ENCODE peak calls at places on chromosomes 1 and 21, in four cellular contexts. W is lower leg skin, F is psoas muscle, R is GM04504. A is an unnamed sample.

GRCh38 chr1:150764617-150765090 is 924 bp downstream of the CTSS start:
- DNase-seq in W (no peak), F (no peak), R (peak), A (no peak)

GRCh38 chr1:188017921-188018320 is 1189.2 kb downstream of the PLA2G4A start:
- DNase-seq in R (no peak), F (no peak), W (no peak), A (no peak)

GRCh38 chr1:85612704-85613361 is 32.3 kb downstream of the CCN1 start:
- DNase-seq in R (peak), W (no peak), F (no peak), A (no peak)

GRCh38 chr1:119367332-119368124 is 1.1 kb upstream of the HAO2 start:
- DNase-seq in R (peak), W (no peak), F (no peak), A (no peak)

GRCh38 chr1:59917026-59917784 is 9.4 kb downstream of the CYP2J2 start:
- DNase-seq in R (no peak), W (no peak), F (no peak), A (no peak)

GRCh38 chr1:60695633-60696032 is 386.7 kb upstream of the NFIA start:
- DNase-seq in R (no peak), F (no peak), W (no peak), A (no peak)

GRCh38 chr1:94883688-94884087 is 43.2 kb downstream of the CNN3 start:
- DNase-seq in W (no peak), F (no peak), R (no peak), A (peak)

GRCh38 chr21:15058718-15059316 is 6.0 kb downstream of the NRIP1 start:
- DNase-seq in W (no peak), F (no peak), R (no peak), A (no peak)

GRCh38 chr1:109156916-109157385 is 43.0 kb downstream of the ELAPOR1 start:
- DNase-seq in R (no peak), W (no peak), F (no peak), A (no peak)

GRCh38 chr1:18948913-18949688 is 7.4 kb downstream of the IFFO2 start:
- DNase-seq in F (peak), R (peak), W (peak), A (peak)

GRCh38 chr1:223776075-223776814 is 63.9 kb downstream of the CAPN2 start:
- DNase-seq in F (no peak), R (peak), W (no peak), A (no peak)

GRCh38 chr1:197725044-197725443 is 50.2 kb downstream of the DENND1B start:
- DNase-seq in R (no peak), F (no peak), W (no peak), A (no peak)

GRCh38 chr21:44259082-44259705 is 2.5 kb downstream of the DNMT3L start:
- DNase-seq in W (no peak), F (peak), R (no peak), A (no peak)

GRCh38 chr1:43039228-43040055 is 80.8 kb upstream of the SLC2A1 start:
- DNase-seq in F (no peak), W (no peak), R (no peak), A (no peak)

GRCh38 chr1:219651993-219652392 is 39.1 kb upstream of the ZC3H11B start:
- DNase-seq in W (no peak), R (no peak), F (no peak), A (no peak)

GRCh38 chr1:202116287-202116686 is 6.4 kb upstream of the GPR37L1 start:
- DNase-seq in W (no peak), R (no peak), F (no peak), A (no peak)

GRCh38 chr1:212593696-212594335 is 14.7 kb upstream of the ATF3 start:
- DNase-seq in F (no peak), R (no peak), W (no peak), A (no peak)

GRCh38 chr1:46611691-46612221 is 4.9 kb downstream of the MOB3C start:
- DNase-seq in R (no peak), F (peak), W (peak), A (no peak)

GRCh38 chr1:155591770-155592169 is 18.2 kb upstream of the MSTO1 start:
- DNase-seq in R (peak), F (no peak), W (no peak), A (no peak)

GRCh38 chr1:215043405-215043804 is 39.1 kb upstream of the KCNK2 start:
- DNase-seq in F (no peak), W (no peak), R (no peak), A (no peak)